ENCODE peak calls at places on chromosomes 1 and 21, in four cellular contexts. K is IMR-90, F is osteoblast, V is prostate gland. P is an unnamed sample.

GRCh38 chr1:40306296-40306695 is 10.8 kb downstream of the COL9A2 start:
- DNase-seq in K (no peak), F (peak), V (peak), P (no peak)

GRCh38 chr21:26449161-26449560 is 123.9 kb downstream of the CYYR1 start:
- DNase-seq in V (no peak), F (peak), K (peak), P (no peak)

GRCh38 chr1:89836997-89837909 is 16.4 kb downstream of the LRRC8D start:
- DNase-seq in F (no peak), V (no peak), K (no peak), P (no peak)

GRCh38 chr1:16442273-16442672 is 1.7 kb downstream of the NECAP2 start:
- DNase-seq in K (no peak), V (no peak), F (no peak), P (no peak)

GRCh38 chr1:244789731-244790130 is 45.7 kb upstream of the COX20 start:
- DNase-seq in K (no peak), V (no peak), F (peak), P (no peak)

GRCh38 chr1:42680921-42681683 is 1.1 kb upstream of the YBX1 start:
- DNase-seq in F (no peak), K (no peak), V (no peak), P (no peak)

GRCh38 chr1:193771596-193771995 is 585.2 kb upstream of the B3GALT2 start:
- DNase-seq in K (no peak), V (no peak), F (no peak), P (no peak)

GRCh38 chr1:166944186-166944967 is 31.0 kb downstream of the ILDR2 start:
- DNase-seq in K (peak), V (no peak), F (no peak), P (no peak)

DNA sequence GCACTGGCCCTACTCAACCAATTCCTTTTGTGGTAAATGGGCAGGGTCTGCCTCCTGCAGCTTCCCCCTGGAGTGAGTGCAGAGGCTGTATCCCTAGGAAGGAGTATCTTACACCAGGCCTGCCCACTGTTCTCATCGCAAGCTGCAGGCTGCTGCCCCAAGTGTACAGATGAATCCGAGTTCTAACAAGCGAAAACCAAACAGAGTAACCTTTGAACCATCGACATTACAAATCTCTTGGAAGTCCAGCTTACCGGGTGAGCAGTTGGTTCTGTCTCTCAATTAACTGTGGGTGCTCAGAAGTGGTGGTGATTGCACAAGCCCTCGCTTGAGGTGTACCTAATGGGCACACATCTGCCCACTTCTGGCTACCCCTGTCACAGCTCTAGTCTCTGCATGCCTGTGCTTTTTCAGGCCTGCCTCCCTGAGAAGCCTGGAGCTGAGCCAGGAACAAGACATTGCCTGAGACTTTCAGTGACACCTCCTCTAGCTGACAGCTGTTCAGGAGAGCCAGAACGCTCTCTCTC is 22.7 kb downstream of the INAVA start:
- DNase-seq in K (no peak), F (no peak), V (no peak), P (no peak)
- H3K27ac ChIP-seq in K (no peak), F (no peak), V (no peak), P (no peak)

DNA sequence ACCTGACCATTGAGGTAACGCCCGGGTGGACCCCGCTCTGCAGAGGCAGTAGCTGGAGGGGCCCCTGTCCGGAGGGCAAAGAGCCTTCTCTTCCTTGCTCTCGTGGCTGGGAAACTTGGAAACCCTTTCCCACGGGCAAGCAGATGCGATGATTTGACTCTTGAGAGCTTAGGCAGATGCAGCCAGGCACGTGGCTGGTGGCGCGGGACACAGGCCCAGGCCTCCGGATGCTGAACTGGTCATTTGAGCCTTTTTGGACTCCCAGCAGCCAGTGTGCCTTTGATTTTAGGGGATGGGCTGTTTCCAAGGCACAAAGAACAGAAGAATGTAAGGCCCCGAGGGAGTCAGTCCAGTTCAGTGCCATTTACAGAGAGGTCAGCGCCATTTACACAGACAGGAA is 20.7 kb upstream of the CCDC27 start:
- DNase-seq in F (peak), V (no peak), K (no peak), P (no peak)
- H3K27ac ChIP-seq in F (no peak), V (no peak), K (no peak), P (no peak)

GRCh38 chr21:16815228-16815627 is 697.6 kb upstream of the CXADR start:
- DNase-seq in V (no peak), F (no peak), K (no peak), P (no peak)
- H3K27ac ChIP-seq in V (no peak), F (no peak), K (no peak), P (no peak)

GRCh38 chr1:171758011-171758410 is 16.1 kb upstream of the VAMP4 start:
- DNase-seq in K (no peak), F (no peak), V (no peak), P (no peak)

GRCh38 chr1:171769754-171770153 is 11.7 kb upstream of the METTL13 start:
- DNase-seq in K (no peak), V (no peak), F (no peak), P (no peak)

GRCh38 chr1:171762143-171762563 is 19.3 kb upstream of the METTL13 start:
- DNase-seq in K (no peak), V (no peak), F (no peak), P (no peak)

GRCh38 chr1:171769171-171769570 is 12.3 kb upstream of the METTL13 start:
- DNase-seq in K (no peak), V (no peak), F (no peak), P (no peak)

DNA sequence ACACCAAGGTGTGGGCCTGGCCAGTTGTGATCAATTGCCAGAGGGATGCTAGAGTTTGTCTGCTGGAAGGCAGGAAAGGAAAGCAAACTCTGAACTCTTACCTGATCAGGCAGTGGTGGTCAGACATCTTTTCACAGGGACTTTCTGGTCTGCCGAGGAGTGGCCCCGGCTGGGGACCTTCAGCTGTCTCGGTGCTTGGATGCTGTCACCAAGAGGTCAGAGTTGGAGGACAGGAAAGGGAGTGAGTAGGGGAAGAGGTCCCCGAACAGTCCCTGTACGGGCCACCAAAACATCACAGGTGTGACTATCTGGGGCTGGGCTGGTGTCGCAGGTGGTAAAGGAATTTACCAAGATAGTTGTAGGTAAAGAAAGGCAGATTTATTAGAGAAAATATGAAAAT is 17.7 kb upstream of the METTL13 start:
- DNase-seq in F (no peak), K (no peak), V (no peak), P (no peak)
- H3K27ac ChIP-seq in F (no peak), K (no peak), V (no peak), P (no peak)

GRCh38 chr1:81165963-81166362 is 634.8 kb upstream of the ADGRL2 start:
- DNase-seq in F (no peak), K (peak), V (no peak), P (no peak)
- H3K27ac ChIP-seq in F (no peak), K (no peak), V (no peak), P (no peak)

GRCh38 chr21:41317458-41317857 is 857 bp downstream of the FAM3B start:
- DNase-seq in F (no peak), V (no peak), K (no peak), P (no peak)
- H3K27ac ChIP-seq in F (no peak), V (peak), K (no peak), P (no peak)

GRCh38 chr21:32481875-32482408 is 69.4 kb downstream of the EVA1C start:
- DNase-seq in F (no peak), K (no peak), V (no peak), P (no peak)

GRCh38 chr21:32480381-32480780 is 67.9 kb downstream of the EVA1C start:
- DNase-seq in K (no peak), F (no peak), V (no peak), P (no peak)

GRCh38 chr21:32484706-32485380 is 72.3 kb downstream of the EVA1C start:
- DNase-seq in K (no peak), F (no peak), V (peak), P (peak)

GRCh38 chr21:32482565-32483292 is 70.2 kb downstream of the EVA1C start:
- DNase-seq in V (no peak), F (no peak), K (no peak), P (no peak)

GRCh38 chr21:32483293-32483595 is 70.7 kb downstream of the EVA1C start:
- DNase-seq in F (no peak), K (no peak), V (peak), P (no peak)
- H3K27ac ChIP-seq in F (no peak), K (no peak), V (peak), P (no peak)